ENCODE peak calls at places on chromosomes 3 and 15, in nine cellular contexts. W is RWPE1; L is activated naive CD8-positive, alpha-beta T cell treated with anti-CD3 and anti-CD28 coated beads, Interleukin-2, amount 50 U/mL, for 24 hours; Q is cardiac muscle cell; P is activated gamma-delta T cell treated with Interleukin-2 at 50 U/mL for 16 hours; O is Ammon's horn; J is endothelial cell; B is stimulated activated CD8-positive, alpha-beta memory T cell treated with anti-CD3 and anti-CD28 coated beads, Interleukin-7, amount 100 ng/mL, for 24 hours; N is SJSA1. A is an unnamed sample.
A peak's percentile ranks its signal among the peaks of the same experiment; 100 is the strongest.

GRCh38 chr15:66698318-66698961 is 3.6 kb upstream of the SMAD6 start:
- DNase-seq in W (peak; percentile 56), L (peak; percentile 25), Q (peak; percentile 85), P (no peak), O (peak; percentile 66), J (peak; percentile 74), B (no peak), N (peak; percentile 59), A (no peak)

GRCh38 chr3:118760611-118761606 is 273.7 kb downstream of the IGSF11 start:
- DNase-seq in W (no peak), L (no peak), Q (no peak), P (no peak), O (no peak), J (no peak), B (no peak), N (no peak), A (no peak)

GRCh38 chr3:126715432-126715831 is 11.4 kb downstream of the CHCHD6 start:
- DNase-seq in W (no peak), L (no peak), Q (no peak), P (no peak), O (no peak), J (no peak), B (no peak), N (no peak), A (no peak)

GRCh38 chr15:91541286-91541685 is 312.2 kb upstream of the SLCO3A1 start:
- DNase-seq in W (no peak), L (no peak), Q (no peak), P (no peak), O (no peak), J (no peak), B (no peak), N (no peak), A (no peak)

GRCh38 chr3:24177201-24177600 is 232.1 kb downstream of the NR1D2 start:
- DNase-seq in W (no peak), L (no peak), Q (no peak), P (no peak), O (no peak), J (no peak), B (no peak), N (no peak), A (no peak)

GRCh38 chr3:127083778-127084355 is 101.0 kb downstream of the PLXNA1 start:
- DNase-seq in W (no peak), L (no peak), Q (no peak), P (no peak), O (no peak), J (no peak), B (no peak), N (no peak), A (no peak)

GRCh38 chr15:60572462-60573214 is 93.7 kb upstream of the ICE2 start:
- DNase-seq in W (no peak), L (no peak), Q (no peak), P (no peak), O (no peak), J (no peak), B (no peak), N (no peak), A (no peak)

GRCh38 chr15:37678124-37678523 is 256.3 kb upstream of the TMCO5A start:
- DNase-seq in W (no peak), L (no peak), Q (no peak), P (no peak), O (no peak), J (no peak), B (no peak), N (no peak), A (no peak)